ENCODE peak calls at places on chromosome 14, in eight cellular contexts. One of them, this sample, is unnamed.

GRCh38 chr14:71582705-71583104 is 349.5 kb upstream of the RGS6 start:
- DNase-seq in AG04450: peak; percentile 51
- DNase-seq in adrenal gland: no peak
- DNase-seq in mesenchymal stem cell: peak; percentile 28
- DNase-seq in ovary: no peak
- DNase-seq in endodermal cell: no peak
- DNase-seq in gastrocnemius medialis: no peak
- DNase-seq in GM23248: peak; percentile 82
- DNase-seq in this sample: no peak

GRCh38 chr14:73245401-73246325 is 8.4 kb downstream of the PAPLN start:
- DNase-seq in GM23248: no peak
- DNase-seq in adrenal gland: peak; percentile 49
- DNase-seq in mesenchymal stem cell: peak; percentile 51
- DNase-seq in gastrocnemius medialis: no peak
- DNase-seq in endodermal cell: peak; percentile 84
- DNase-seq in AG04450: no peak
- DNase-seq in ovary: no peak
- DNase-seq in this sample: no peak

GRCh38 chr14:91837076-91837475 is 30.3 kb downstream of the TC2N start:
- DNase-seq in AG04450: no peak
- DNase-seq in mesenchymal stem cell: no peak
- DNase-seq in gastrocnemius medialis: no peak
- DNase-seq in ovary: no peak
- DNase-seq in GM23248: no peak
- DNase-seq in endodermal cell: no peak
- DNase-seq in adrenal gland: no peak
- DNase-seq in this sample: no peak

GRCh38 chr14:55133416-55133815 is 4.4 kb downstream of the LGALS3 start:
- DNase-seq in mesenchymal stem cell: peak; percentile 35
- DNase-seq in gastrocnemius medialis: no peak
- DNase-seq in AG04450: no peak
- DNase-seq in ovary: no peak
- DNase-seq in endodermal cell: no peak
- DNase-seq in GM23248: peak; percentile 73
- DNase-seq in adrenal gland: no peak
- DNase-seq in this sample: peak; percentile 8

GRCh38 chr14:21694425-21694824 is 20.8 kb upstream of the OR4E1 start:
- DNase-seq in endodermal cell: no peak
- DNase-seq in adrenal gland: no peak
- DNase-seq in mesenchymal stem cell: no peak
- DNase-seq in GM23248: no peak
- DNase-seq in ovary: no peak
- DNase-seq in AG04450: no peak
- DNase-seq in gastrocnemius medialis: no peak
- DNase-seq in this sample: no peak

GRCh38 chr14:59117754-59118153 is 70.7 kb upstream of the DAAM1 start:
- DNase-seq in adrenal gland: no peak
- DNase-seq in mesenchymal stem cell: peak; percentile 36
- DNase-seq in GM23248: no peak
- DNase-seq in endodermal cell: no peak
- DNase-seq in ovary: no peak
- DNase-seq in AG04450: no peak
- DNase-seq in gastrocnemius medialis: no peak
- DNase-seq in this sample: no peak

GRCh38 chr14:30610719-30611388 is 11.3 kb upstream of the SCFD1 start:
- DNase-seq in mesenchymal stem cell: peak; percentile 70
- DNase-seq in gastrocnemius medialis: peak; percentile 15
- DNase-seq in endodermal cell: no peak
- DNase-seq in GM23248: peak; percentile 46
- DNase-seq in adrenal gland: peak; percentile 45
- DNase-seq in AG04450: peak; percentile 47
- DNase-seq in ovary: no peak
- DNase-seq in this sample: peak; percentile 55

GRCh38 chr14:81289516-81289915 is 68.8 kb upstream of the GTF2A1 start:
- DNase-seq in adrenal gland: no peak
- DNase-seq in gastrocnemius medialis: no peak
- DNase-seq in GM23248: no peak
- DNase-seq in mesenchymal stem cell: no peak
- DNase-seq in AG04450: no peak
- DNase-seq in endodermal cell: no peak
- DNase-seq in ovary: no peak
- DNase-seq in this sample: no peak

GRCh38 chr14:36383674-36384421 is 63.4 kb upstream of the MBIP start:
- DNase-seq in GM23248: peak; percentile 26
- DNase-seq in AG04450: no peak
- DNase-seq in mesenchymal stem cell: peak; percentile 13
- DNase-seq in gastrocnemius medialis: peak; percentile 45
- DNase-seq in ovary: no peak
- DNase-seq in endodermal cell: no peak
- DNase-seq in adrenal gland: no peak
- DNase-seq in this sample: peak; percentile 91

GRCh38 chr14:101947577-101947903 is 16.8 kb upstream of the DYNC1H1 start:
- DNase-seq in AG04450: no peak
- DNase-seq in adrenal gland: no peak
- DNase-seq in mesenchymal stem cell: no peak
- DNase-seq in gastrocnemius medialis: no peak
- DNase-seq in GM23248: no peak
- DNase-seq in endodermal cell: no peak
- DNase-seq in ovary: no peak
- DNase-seq in this sample: no peak

GRCh38 chr14:96098309-96098998 is 59.3 kb downstream of the C14orf132 start:
- DNase-seq in ovary: no peak
- DNase-seq in AG04450: peak; percentile 47
- DNase-seq in endodermal cell: peak; percentile 91
- DNase-seq in GM23248: peak; percentile 81
- DNase-seq in adrenal gland: no peak
- DNase-seq in gastrocnemius medialis: no peak
- DNase-seq in mesenchymal stem cell: peak; percentile 76
- DNase-seq in this sample: peak; percentile 32

GRCh38 chr14:54450535-54450934 is 9.4 kb upstream of the CNIH1 start:
- DNase-seq in AG04450: no peak
- DNase-seq in gastrocnemius medialis: no peak
- DNase-seq in mesenchymal stem cell: peak; percentile 39
- DNase-seq in ovary: no peak
- DNase-seq in adrenal gland: no peak
- DNase-seq in endodermal cell: no peak
- DNase-seq in GM23248: peak; percentile 90
- DNase-seq in this sample: peak; percentile 9

GRCh38 chr14:33914676-33915516 is 36.0 kb downstream of the EGLN3 start:
- DNase-seq in GM23248: peak; percentile 84
- DNase-seq in endodermal cell: peak; percentile 73
- DNase-seq in mesenchymal stem cell: peak; percentile 85
- DNase-seq in gastrocnemius medialis: no peak
- DNase-seq in ovary: no peak
- DNase-seq in adrenal gland: no peak
- DNase-seq in AG04450: no peak
- DNase-seq in this sample: peak; percentile 56

GRCh38 chr14:55721353-55721752 is 141.3 kb downstream of the KTN1 start:
- DNase-seq in AG04450: no peak
- DNase-seq in adrenal gland: peak; percentile 68
- DNase-seq in mesenchymal stem cell: peak; percentile 93
- DNase-seq in GM23248: peak; percentile 80
- DNase-seq in ovary: no peak
- DNase-seq in gastrocnemius medialis: no peak
- DNase-seq in endodermal cell: no peak
- DNase-seq in this sample: peak; percentile 43

GRCh38 chr14:80434574-80435321 is 223.4 kb upstream of the DIO2 start:
- DNase-seq in mesenchymal stem cell: peak; percentile 15
- DNase-seq in gastrocnemius medialis: no peak
- DNase-seq in ovary: no peak
- DNase-seq in endodermal cell: peak; percentile 68
- DNase-seq in AG04450: no peak
- DNase-seq in GM23248: peak; percentile 53
- DNase-seq in adrenal gland: no peak
- DNase-seq in this sample: no peak

GRCh38 chr14:23047042-23047634 is 5.1 kb downstream of the PSMB11 start:
- DNase-seq in AG04450: no peak
- DNase-seq in adrenal gland: no peak
- DNase-seq in ovary: no peak
- DNase-seq in endodermal cell: no peak
- DNase-seq in gastrocnemius medialis: no peak
- DNase-seq in mesenchymal stem cell: no peak
- DNase-seq in GM23248: no peak
- DNase-seq in this sample: peak; percentile 72

GRCh38 chr14:89794096-89794495 is 160.4 kb downstream of the EFCAB11 start:
- DNase-seq in GM23248: peak; percentile 53
- DNase-seq in endodermal cell: no peak
- DNase-seq in AG04450: no peak
- DNase-seq in gastrocnemius medialis: peak; percentile 22
- DNase-seq in adrenal gland: peak; percentile 69
- DNase-seq in mesenchymal stem cell: no peak
- DNase-seq in ovary: no peak
- DNase-seq in this sample: no peak

GRCh38 chr14:91858536-91859275 is 8.6 kb downstream of the TC2N start:
- DNase-seq in ovary: no peak
- DNase-seq in endodermal cell: peak; percentile 75
- DNase-seq in gastrocnemius medialis: peak; percentile 26
- DNase-seq in GM23248: peak; percentile 78
- DNase-seq in AG04450: no peak
- DNase-seq in mesenchymal stem cell: peak; percentile 37
- DNase-seq in adrenal gland: no peak
- DNase-seq in this sample: peak; percentile 37

GRCh38 chr14:100237735-100238418 is 1.1 kb upstream of the YY1 start:
- DNase-seq in GM23248: peak; percentile 67
- DNase-seq in mesenchymal stem cell: peak; percentile 38
- DNase-seq in gastrocnemius medialis: peak; percentile 38
- DNase-seq in adrenal gland: peak; percentile 71
- DNase-seq in AG04450: no peak
- DNase-seq in endodermal cell: peak; percentile 83
- DNase-seq in ovary: no peak
- DNase-seq in this sample: peak; percentile 41

GRCh38 chr14:58395815-58396626 is at the start of gene TOMM20L:
- DNase-seq in endodermal cell: peak; percentile 95
- DNase-seq in gastrocnemius medialis: peak; percentile 6
- DNase-seq in mesenchymal stem cell: peak; percentile 56
- DNase-seq in ovary: peak; percentile 80
- DNase-seq in adrenal gland: peak; percentile 68
- DNase-seq in AG04450: peak; percentile 4
- DNase-seq in GM23248: peak; percentile 83
- DNase-seq in this sample: peak; percentile 70

GRCh38 chr14:76699209-76699608 is 62.1 kb upstream of the VASH1 start:
- DNase-seq in ovary: no peak
- DNase-seq in adrenal gland: no peak
- DNase-seq in gastrocnemius medialis: no peak
- DNase-seq in mesenchymal stem cell: no peak
- DNase-seq in AG04450: no peak
- DNase-seq in GM23248: no peak
- DNase-seq in endodermal cell: no peak
- DNase-seq in this sample: no peak

GRCh38 chr14:97723834-97724770 is 926.9 kb downstream of the VRK1 start:
- DNase-seq in AG04450: no peak
- DNase-seq in adrenal gland: no peak
- DNase-seq in ovary: no peak
- DNase-seq in endodermal cell: no peak
- DNase-seq in gastrocnemius medialis: no peak
- DNase-seq in GM23248: no peak
- DNase-seq in mesenchymal stem cell: no peak
- DNase-seq in this sample: no peak
- H3K9me3 ChIP-seq in AG04450: peaks cover 38% of the 10 kb centered on the region
- H3K9me3 ChIP-seq in adrenal gland: no peaks in the 10 kb centered on the region
- H3K9me3 ChIP-seq in ovary: no peaks in the 10 kb centered on the region
- H3K9me3 ChIP-seq in endodermal cell: no peaks in the 10 kb centered on the region
- H3K9me3 ChIP-seq in gastrocnemius medialis: no peaks in the 10 kb centered on the region
- H3K9me3 ChIP-seq in GM23248: peaks cover 7% of the 10 kb centered on the region
- H3K9me3 ChIP-seq in mesenchymal stem cell: peaks cover 19% of the 10 kb centered on the region
- H3K9me3 ChIP-seq in this sample: no peaks in the 10 kb centered on the region

DNA sequence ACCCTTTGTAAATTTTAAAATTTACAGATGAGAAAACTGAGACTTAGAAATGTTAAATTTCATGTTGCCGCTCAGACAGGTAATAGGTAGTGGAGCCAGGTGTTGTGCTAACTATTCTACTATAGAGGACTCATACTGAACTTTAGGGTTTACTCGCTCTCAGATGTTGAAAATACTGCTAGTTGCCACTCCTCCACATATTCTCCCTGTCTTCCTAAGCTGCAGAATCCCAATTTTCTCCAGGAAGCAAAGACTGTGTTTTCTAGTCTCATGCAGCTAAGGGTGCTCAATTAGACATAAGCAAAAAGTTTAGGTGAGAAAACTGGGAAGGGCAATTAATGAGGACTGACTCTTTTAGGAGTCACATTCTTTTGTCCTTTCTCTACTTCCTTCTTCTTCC is 612.3 kb downstream of the KCNH5 start:
- DNase-seq in endodermal cell: no peak
- DNase-seq in ovary: no peak
- DNase-seq in mesenchymal stem cell: no peak
- DNase-seq in AG04450: no peak
- DNase-seq in gastrocnemius medialis: no peak
- DNase-seq in adrenal gland: no peak
- DNase-seq in GM23248: no peak
- DNase-seq in this sample: no peak
- H3K9me3 ChIP-seq in endodermal cell: peaks cover 58% of the 10 kb centered on the region
- H3K9me3 ChIP-seq in ovary: no peaks in the 10 kb centered on the region
- H3K9me3 ChIP-seq in mesenchymal stem cell: peaks cover 58% of the 10 kb centered on the region
- H3K9me3 ChIP-seq in AG04450: peaks cover 14% of the 10 kb centered on the region
- H3K9me3 ChIP-seq in gastrocnemius medialis: no peaks in the 10 kb centered on the region
- H3K9me3 ChIP-seq in adrenal gland: no peaks in the 10 kb centered on the region
- H3K9me3 ChIP-seq in GM23248: peaks cover 7% of the 10 kb centered on the region
- H3K9me3 ChIP-seq in this sample: peaks cover 13% of the 10 kb centered on the region

DNA sequence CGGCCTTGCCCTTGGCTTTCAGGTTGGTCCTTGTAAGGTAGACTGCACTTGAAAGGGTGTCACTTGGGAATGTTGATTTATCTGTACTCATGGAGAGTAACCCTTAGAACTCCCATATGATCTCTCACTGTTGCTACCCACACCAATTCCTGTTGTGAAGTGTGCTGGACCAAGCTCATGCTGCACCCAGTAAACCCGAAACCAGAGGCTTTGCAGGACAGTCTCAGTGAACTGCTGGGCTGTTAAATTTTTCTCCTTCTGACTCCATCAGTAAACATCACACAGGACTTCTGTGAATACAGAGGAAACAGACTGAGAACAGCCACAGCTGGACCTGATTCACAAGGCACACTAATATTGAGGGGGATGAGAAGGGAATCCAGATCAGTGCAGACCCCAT is 783.0 kb downstream of the TMEM121 start:
- DNase-seq in GM23248: no peak
- DNase-seq in mesenchymal stem cell: no peak
- DNase-seq in adrenal gland: no peak
- DNase-seq in endodermal cell: no peak
- DNase-seq in AG04450: no peak
- DNase-seq in gastrocnemius medialis: no peak
- DNase-seq in ovary: no peak
- DNase-seq in this sample: no peak
- H3K9me3 ChIP-seq in GM23248: no peaks in the 10 kb centered on the region
- H3K9me3 ChIP-seq in mesenchymal stem cell: no peaks in the 10 kb centered on the region
- H3K9me3 ChIP-seq in adrenal gland: no peaks in the 10 kb centered on the region
- H3K9me3 ChIP-seq in endodermal cell: peaks cover 93% of the 10 kb centered on the region
- H3K9me3 ChIP-seq in AG04450: peaks cover 27% of the 10 kb centered on the region
- H3K9me3 ChIP-seq in gastrocnemius medialis: no peaks in the 10 kb centered on the region
- H3K9me3 ChIP-seq in ovary: no peaks in the 10 kb centered on the region
- H3K9me3 ChIP-seq in this sample: no peaks in the 10 kb centered on the region

DNA sequence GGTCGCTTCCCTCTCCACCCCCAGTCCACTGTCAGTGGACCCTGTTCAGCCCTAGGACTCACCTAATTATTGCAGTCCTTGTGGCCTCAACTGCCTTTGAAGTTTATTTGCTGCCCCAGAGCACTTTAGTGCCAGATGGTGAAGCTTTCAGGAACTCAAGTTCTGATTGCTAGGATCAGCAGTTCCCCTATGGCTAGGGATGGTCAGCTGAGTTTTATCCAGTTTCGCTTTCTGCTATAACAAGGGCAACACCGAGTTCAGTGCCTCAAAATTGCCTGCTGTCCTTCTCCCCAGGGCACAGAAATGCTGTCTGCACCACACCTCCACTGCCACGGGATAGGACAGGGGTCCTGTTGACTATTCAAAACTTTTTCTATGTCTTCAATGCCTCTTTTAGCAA is 295.0 kb downstream of the GPHN start:
- DNase-seq in adrenal gland: no peak
- DNase-seq in gastrocnemius medialis: no peak
- DNase-seq in AG04450: no peak
- DNase-seq in endodermal cell: no peak
- DNase-seq in GM23248: no peak
- DNase-seq in mesenchymal stem cell: no peak
- DNase-seq in ovary: no peak
- DNase-seq in this sample: no peak
- H3K9me3 ChIP-seq in adrenal gland: no peaks in the 10 kb centered on the region
- H3K9me3 ChIP-seq in gastrocnemius medialis: no peaks in the 10 kb centered on the region
- H3K9me3 ChIP-seq in AG04450: no peaks in the 10 kb centered on the region
- H3K9me3 ChIP-seq in endodermal cell: peaks cover 31% of the 10 kb centered on the region
- H3K9me3 ChIP-seq in GM23248: peaks cover 4% of the 10 kb centered on the region
- H3K9me3 ChIP-seq in mesenchymal stem cell: peaks cover 22% of the 10 kb centered on the region
- H3K9me3 ChIP-seq in ovary: no peaks in the 10 kb centered on the region
- H3K9me3 ChIP-seq in this sample: no peaks in the 10 kb centered on the region